ENCODE peak calls at places on chromosomes 11 and 22, in four cellular contexts. D is HCT116, W is GM12878, H is NT2/D1. Z is an unnamed sample.

GRCh38 chr11:18617688-18618340 is 16.3 kb downstream of the SPTY2D1 start:
- DNase-seq in W (peak; percentile 15), H (no peak), D (no peak), Z (no peak)

GRCh38 chr22:19645391-19645790 is 68.9 kb upstream of the SEPTIN5 start:
- DNase-seq in H (no peak), W (no peak), D (no peak), Z (no peak)

GRCh38 chr22:21952586-21953571 is at the start of gene PPM1F:
- DNase-seq in H (peak; percentile 25), D (no peak), W (peak; percentile 8), Z (peak; percentile 100)

GRCh38 chr11:104645276-104646018 is 252.8 kb downstream of the CASP12 start:
- DNase-seq in D (no peak), H (no peak), W (no peak), Z (no peak)

GRCh38 chr11:70290341-70291065 is 20.0 kb downstream of the PPFIA1 start:
- DNase-seq in D (no peak), W (no peak), H (no peak), Z (no peak)

GRCh38 chr11:108926522-108927380 is 261.9 kb downstream of the DDX10 start:
- DNase-seq in H (no peak), W (no peak), D (no peak), Z (no peak)

GRCh38 chr11:7927635-7928034 is 3.4 kb downstream of the OR10A6 start:
- DNase-seq in W (no peak), D (no peak), H (no peak), Z (no peak)

GRCh38 chr11:129354688-129355087 is 21.0 kb upstream of the BARX2 start:
- DNase-seq in W (no peak), H (no peak), D (no peak), Z (no peak)

GRCh38 chr11:126736682-126737404 is 263.7 kb downstream of the KIRREL3 start:
- DNase-seq in W (no peak), D (no peak), H (no peak), Z (no peak)

GRCh38 chr22:24494535-24495364 is at the start of gene UPB1:
- DNase-seq in W (no peak), H (no peak), D (no peak), Z (no peak)

GRCh38 chr11:117385906-117386305 is 58.3 kb downstream of the CEP164 start:
- DNase-seq in H (no peak), W (no peak), D (no peak), Z (no peak)

GRCh38 chr11:69864930-69865661 is 45.9 kb upstream of the FGF3 start:
- DNase-seq in W (no peak), H (no peak), D (no peak), Z (no peak)

GRCh38 chr22:49958961-49959781 is 1.4 kb upstream of the PIM3 start:
- DNase-seq in D (no peak), H (no peak), W (no peak), Z (peak; percentile 28)

GRCh38 chr11:8581300-8581699 is 12.7 kb downstream of the STK33 start:
- DNase-seq in H (no peak), D (no peak), W (no peak), Z (no peak)

GRCh38 chr11:104091281-104092071 is 55.0 kb downstream of the DDI1 start:
- DNase-seq in H (no peak), D (no peak), W (no peak), Z (no peak)

GRCh38 chr11:59267196-59267595 is 54.5 kb upstream of the MPEG1 start:
- DNase-seq in H (no peak), W (peak; percentile 59), D (no peak), Z (no peak)

GRCh38 chr22:37077802-37078448 is 26.4 kb downstream of the KCTD17 start:
- DNase-seq in W (no peak), D (peak; percentile 26), H (peak; percentile 25), Z (peak; percentile 85)

GRCh38 chr22:19118601-19118880 is 3.7 kb downstream of the DGCR2 start:
- DNase-seq in H (no peak), W (no peak), D (no peak), Z (no peak)

GRCh38 chr11:130420478-130421198 is 7.8 kb downstream of the ADAMTS8 start:
- DNase-seq in W (no peak), H (no peak), D (no peak), Z (no peak)

DNA sequence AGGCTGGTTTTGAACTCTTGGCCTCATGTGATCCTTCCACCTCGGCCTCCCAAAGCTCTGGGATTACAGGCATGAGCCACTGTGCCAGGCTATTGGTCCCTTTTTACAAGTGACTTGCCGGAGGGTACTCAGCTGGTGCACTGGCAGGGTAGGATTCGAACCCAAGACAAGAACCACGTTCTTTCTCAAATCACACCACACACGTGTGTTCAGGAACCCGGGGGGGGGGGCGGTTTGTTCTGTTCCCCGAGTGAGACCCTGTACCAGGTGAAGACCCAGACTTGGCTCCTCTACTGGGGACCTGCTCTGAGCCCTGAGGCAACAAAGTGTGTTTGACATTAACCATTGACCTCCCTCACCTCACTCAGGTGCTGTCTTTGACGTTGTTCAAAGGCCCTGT is 3.8 kb upstream of the YWHAH start:
- DNase-seq in W (no peak), D (no peak), H (no peak), Z (no peak)
- TF ChIP-seq YY1 in W (no peak), D (no peak), H (no peak), Z (no peak)

DNA sequence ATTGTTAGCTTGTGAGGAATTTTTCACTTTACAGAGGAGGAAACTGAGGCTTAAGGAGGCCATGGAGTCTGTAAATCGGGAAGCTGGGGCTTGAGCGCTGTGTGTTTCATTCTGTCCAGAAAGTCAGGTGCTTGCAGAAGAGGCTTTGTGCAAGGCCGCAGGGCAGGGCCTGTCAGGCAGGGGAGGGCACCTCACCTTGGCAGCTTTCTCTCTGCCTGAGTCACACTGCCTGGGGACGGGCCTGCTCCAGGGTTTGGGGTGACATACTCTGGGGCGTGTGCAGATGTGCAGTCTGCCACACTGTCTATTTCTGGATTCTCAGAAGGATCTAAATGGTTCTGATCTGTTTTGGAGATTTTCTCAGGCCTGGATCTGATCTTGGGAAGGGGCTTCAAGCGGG is 8.4 kb downstream of the INCENP start:
- DNase-seq in W (no peak), H (no peak), D (no peak), Z (no peak)
- TF ChIP-seq YY1 in W (no peak), H (no peak), D (no peak), Z (no peak)

GRCh38 chr11:95035316-95035715 is 10.3 kb downstream of the KDM4E start:
- DNase-seq in D (no peak), H (no peak), W (no peak), Z (no peak)
- TF ChIP-seq YY1 in D (no peak), H (no peak), W (no peak), Z (no peak)

GRCh38 chr22:46055176-46055850 is 78.4 kb upstream of the WNT7B start:
- DNase-seq in W (no peak), D (no peak), H (no peak), Z (no peak)

GRCh38 chr22:46052801-46053562 is 76.0 kb upstream of the WNT7B start:
- DNase-seq in W (no peak), H (no peak), D (no peak), Z (no peak)

GRCh38 chr22:46053563-46054090 is 76.7 kb upstream of the WNT7B start:
- DNase-seq in W (no peak), H (no peak), D (no peak), Z (peak; percentile 22)

GRCh38 chr22:46054878-46055158 is 77.9 kb upstream of the WNT7B start:
- DNase-seq in H (no peak), W (no peak), D (no peak), Z (no peak)

DNA sequence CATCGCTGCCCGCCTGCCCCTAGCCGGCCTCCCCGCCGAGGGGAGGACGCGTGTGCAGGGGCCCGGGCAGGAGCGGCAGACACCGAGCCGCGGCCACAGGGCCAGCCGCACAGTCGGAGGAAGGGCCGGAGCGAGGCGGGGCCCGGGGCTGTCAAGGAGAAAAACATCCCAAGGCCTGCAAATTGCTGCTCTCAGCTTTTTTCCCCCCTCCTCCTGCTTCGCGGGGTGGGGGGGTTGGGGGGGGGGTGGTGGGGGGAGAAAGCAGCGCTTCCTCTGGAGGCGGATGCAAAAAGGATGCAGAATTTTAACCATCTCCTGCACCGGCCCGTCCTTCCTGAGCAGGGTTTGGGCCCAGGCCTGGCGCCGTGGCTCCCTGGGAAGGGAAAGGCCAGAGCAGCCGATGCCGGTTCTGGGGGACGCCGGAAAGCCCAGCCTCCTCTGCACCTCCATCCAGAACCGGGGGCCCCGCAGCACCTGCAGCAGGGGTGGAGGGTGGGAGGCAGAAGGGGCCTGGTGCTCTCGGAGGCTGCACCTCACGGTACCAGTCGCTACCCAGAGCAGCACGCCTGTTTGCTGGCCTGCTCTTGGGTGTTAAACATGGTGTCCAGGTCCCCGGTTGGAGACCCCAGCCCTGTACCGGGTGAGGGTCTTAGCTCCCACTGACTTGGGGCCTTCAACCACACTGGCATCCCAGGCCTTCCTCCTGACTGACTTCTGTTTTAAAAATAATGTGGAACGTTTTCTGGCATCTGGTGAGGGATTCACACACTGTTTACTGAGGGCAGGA is 77.3 kb upstream of the WNT7B start:
- DNase-seq in W (no peak), H (no peak), D (no peak), Z (no peak)
- TF ChIP-seq YY1 in W (no peak), H (no peak), D (no peak), Z (no peak)

Z was measured in K562.